ENCODE peak calls at places on chromosomes 3 and 15, in eight cellular contexts. One of them, this sample, is unnamed.

GRCh38 chr3:158991146-158991705 is 189.4 kb downstream of the MFSD1 start:
- DNase-seq in neural progenitor cell: peak
- DNase-seq in mammary epithelial cell: peak
- DNase-seq in mesothelial cell of epicardium: no peak
- DNase-seq in glutamatergic neuron: no peak
- DNase-seq in colonic mucosa: peak
- DNase-seq in BJ: no peak
- DNase-seq in uterus: no peak
- DNase-seq in this sample: peak

GRCh38 chr3:112384769-112385168 is 51.8 kb downstream of the CD200 start:
- DNase-seq in neural progenitor cell: no peak
- DNase-seq in mammary epithelial cell: no peak
- DNase-seq in mesothelial cell of epicardium: no peak
- DNase-seq in glutamatergic neuron: no peak
- DNase-seq in colonic mucosa: no peak
- DNase-seq in BJ: no peak
- DNase-seq in uterus: no peak
- DNase-seq in this sample: no peak

GRCh38 chr3:127848131-127849129 is 26.1 kb upstream of the MGLL start:
- DNase-seq in neural progenitor cell: no peak
- DNase-seq in mammary epithelial cell: no peak
- DNase-seq in mesothelial cell of epicardium: no peak
- DNase-seq in glutamatergic neuron: no peak
- DNase-seq in colonic mucosa: no peak
- DNase-seq in BJ: no peak
- DNase-seq in uterus: no peak
- DNase-seq in this sample: no peak

GRCh38 chr3:126549861-126550487 is 8.8 kb downstream of the C3orf22 start:
- DNase-seq in neural progenitor cell: no peak
- DNase-seq in mammary epithelial cell: no peak
- DNase-seq in mesothelial cell of epicardium: peak
- DNase-seq in glutamatergic neuron: peak
- DNase-seq in colonic mucosa: no peak
- DNase-seq in BJ: no peak
- DNase-seq in uterus: peak
- DNase-seq in this sample: no peak

GRCh38 chr3:123169492-123169929 is 32.2 kb upstream of the SEC22A start:
- DNase-seq in neural progenitor cell: peak
- DNase-seq in mammary epithelial cell: no peak
- DNase-seq in mesothelial cell of epicardium: no peak
- DNase-seq in glutamatergic neuron: no peak
- DNase-seq in colonic mucosa: no peak
- DNase-seq in BJ: no peak
- DNase-seq in uterus: no peak
- DNase-seq in this sample: no peak

GRCh38 chr15:25481208-25481862 is 42.5 kb upstream of the UBE3A start:
- DNase-seq in neural progenitor cell: peak
- DNase-seq in mammary epithelial cell: no peak
- DNase-seq in mesothelial cell of epicardium: no peak
- DNase-seq in glutamatergic neuron: peak
- DNase-seq in colonic mucosa: no peak
- DNase-seq in BJ: no peak
- DNase-seq in uterus: no peak
- DNase-seq in this sample: no peak

GRCh38 chr3:128483657-128484403 is 9.2 kb downstream of the GATA2 start:
- DNase-seq in neural progenitor cell: peak
- DNase-seq in mammary epithelial cell: no peak
- DNase-seq in mesothelial cell of epicardium: no peak
- DNase-seq in glutamatergic neuron: peak
- DNase-seq in colonic mucosa: no peak
- DNase-seq in BJ: no peak
- DNase-seq in uterus: peak
- DNase-seq in this sample: no peak

GRCh38 chr3:178752843-178753242 is 216.6 kb downstream of the KCNMB2 start:
- DNase-seq in neural progenitor cell: no peak
- DNase-seq in mammary epithelial cell: no peak
- DNase-seq in mesothelial cell of epicardium: no peak
- DNase-seq in glutamatergic neuron: no peak
- DNase-seq in colonic mucosa: no peak
- DNase-seq in BJ: no peak
- DNase-seq in uterus: no peak
- DNase-seq in this sample: no peak

GRCh38 chr15:87619161-87619960 is 637.2 kb downstream of the NTRK3 start:
- DNase-seq in neural progenitor cell: no peak
- DNase-seq in mammary epithelial cell: peak
- DNase-seq in mesothelial cell of epicardium: no peak
- DNase-seq in glutamatergic neuron: no peak
- DNase-seq in colonic mucosa: no peak
- DNase-seq in BJ: peak
- DNase-seq in uterus: peak
- DNase-seq in this sample: no peak

GRCh38 chr3:35602395-35602936 is 36.9 kb upstream of the ARPP21 start:
- DNase-seq in neural progenitor cell: no peak
- DNase-seq in mammary epithelial cell: no peak
- DNase-seq in mesothelial cell of epicardium: no peak
- DNase-seq in glutamatergic neuron: no peak
- DNase-seq in colonic mucosa: no peak
- DNase-seq in BJ: no peak
- DNase-seq in uterus: no peak
- DNase-seq in this sample: no peak

GRCh38 chr3:149603126-149604074 is 54.4 kb downstream of the WWTR1 start:
- DNase-seq in neural progenitor cell: no peak
- DNase-seq in mammary epithelial cell: no peak
- DNase-seq in mesothelial cell of epicardium: no peak
- DNase-seq in glutamatergic neuron: no peak
- DNase-seq in colonic mucosa: no peak
- DNase-seq in BJ: no peak
- DNase-seq in uterus: no peak
- DNase-seq in this sample: peak

GRCh38 chr3:9930804-9931418 is 2.7 kb upstream of the CRELD1 start:
- DNase-seq in neural progenitor cell: no peak
- DNase-seq in mammary epithelial cell: no peak
- DNase-seq in mesothelial cell of epicardium: no peak
- DNase-seq in glutamatergic neuron: no peak
- DNase-seq in colonic mucosa: no peak
- DNase-seq in BJ: no peak
- DNase-seq in uterus: no peak
- DNase-seq in this sample: no peak
- TF ChIP-seq CTCF in neural progenitor cell: no peak
- TF ChIP-seq CTCF in mammary epithelial cell: peak
- TF ChIP-seq CTCF in mesothelial cell of epicardium: no peak
- TF ChIP-seq CTCF in glutamatergic neuron: no peak
- TF ChIP-seq CTCF in colonic mucosa: no peak
- TF ChIP-seq CTCF in BJ: peak
- TF ChIP-seq CTCF in uterus: no peak
- TF ChIP-seq CTCF in this sample: no peak

DNA sequence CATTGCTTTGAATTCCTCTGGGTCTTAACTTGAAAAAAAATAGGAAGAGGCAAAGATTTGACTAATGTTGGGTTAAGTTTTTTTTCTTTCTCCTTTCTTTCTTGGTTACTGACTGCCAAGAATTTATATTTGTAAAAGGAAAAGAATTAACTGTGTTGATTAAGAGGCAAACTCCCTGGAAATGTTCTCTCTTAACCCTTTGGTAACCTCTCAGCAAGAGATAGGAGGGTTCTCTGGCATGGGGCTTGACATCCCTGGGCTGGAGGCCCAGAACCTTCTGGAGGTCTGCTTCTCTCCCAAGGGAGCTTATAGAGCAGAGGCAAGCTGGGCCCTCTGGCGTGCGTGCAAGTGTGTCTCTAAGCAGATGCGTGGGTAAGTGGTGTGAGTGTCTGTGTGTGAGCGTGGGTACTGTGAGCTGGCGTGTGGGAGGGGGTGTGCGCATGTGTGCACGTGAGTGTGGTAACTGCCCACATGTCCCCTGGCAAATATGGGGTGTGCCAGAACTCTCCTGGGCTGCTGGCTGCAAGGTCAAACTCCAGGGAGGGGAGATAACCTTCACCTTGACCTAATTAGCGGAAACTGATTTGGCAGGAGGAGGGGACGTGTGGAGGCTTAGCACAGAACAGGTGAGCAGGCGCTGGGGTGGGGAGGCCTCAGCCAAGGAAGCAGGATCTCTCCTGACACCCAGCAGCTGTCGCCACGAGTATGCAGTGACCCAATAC is 49.4 kb upstream of the MAGEF1 start:
- DNase-seq in neural progenitor cell: no peak
- DNase-seq in mammary epithelial cell: no peak
- DNase-seq in mesothelial cell of epicardium: no peak
- DNase-seq in glutamatergic neuron: no peak
- DNase-seq in colonic mucosa: no peak
- DNase-seq in BJ: no peak
- DNase-seq in uterus: peak
- DNase-seq in this sample: no peak
- TF ChIP-seq CTCF in neural progenitor cell: no peak
- TF ChIP-seq CTCF in mammary epithelial cell: no peak
- TF ChIP-seq CTCF in mesothelial cell of epicardium: no peak
- TF ChIP-seq CTCF in glutamatergic neuron: no peak
- TF ChIP-seq CTCF in colonic mucosa: no peak
- TF ChIP-seq CTCF in BJ: no peak
- TF ChIP-seq CTCF in uterus: no peak
- TF ChIP-seq CTCF in this sample: no peak

DNA sequence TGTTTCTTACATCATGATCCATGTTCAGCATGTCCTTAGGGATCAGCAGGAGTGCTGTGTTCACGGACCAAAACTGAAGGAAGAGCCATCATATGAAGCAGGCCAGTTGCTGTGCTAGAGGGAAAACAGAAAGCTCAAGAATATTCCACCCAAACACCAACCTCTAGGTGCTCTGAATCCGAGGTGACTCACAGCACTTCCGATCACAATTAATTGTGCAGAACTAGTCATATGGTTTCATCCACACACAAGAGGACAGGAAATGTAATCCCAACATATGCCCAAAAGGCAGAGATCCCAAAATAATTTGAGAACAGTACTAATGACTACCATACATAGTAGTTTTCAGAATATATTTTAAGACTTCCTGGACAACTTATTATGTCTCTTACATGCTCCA is 257.9 kb upstream of the KCNH8 start:
- DNase-seq in neural progenitor cell: no peak
- DNase-seq in mammary epithelial cell: no peak
- DNase-seq in mesothelial cell of epicardium: no peak
- DNase-seq in glutamatergic neuron: no peak
- DNase-seq in colonic mucosa: no peak
- DNase-seq in BJ: no peak
- DNase-seq in uterus: no peak
- DNase-seq in this sample: no peak
- TF ChIP-seq CTCF in neural progenitor cell: no peak
- TF ChIP-seq CTCF in mammary epithelial cell: no peak
- TF ChIP-seq CTCF in mesothelial cell of epicardium: no peak
- TF ChIP-seq CTCF in glutamatergic neuron: no peak
- TF ChIP-seq CTCF in colonic mucosa: no peak
- TF ChIP-seq CTCF in BJ: no peak
- TF ChIP-seq CTCF in uterus: no peak
- TF ChIP-seq CTCF in this sample: no peak

GRCh38 chr15:29677871-29678431 is 144.3 kb downstream of the TJP1 start:
- DNase-seq in neural progenitor cell: no peak
- DNase-seq in mammary epithelial cell: no peak
- DNase-seq in mesothelial cell of epicardium: peak
- DNase-seq in glutamatergic neuron: no peak
- DNase-seq in colonic mucosa: peak
- DNase-seq in BJ: no peak
- DNase-seq in uterus: no peak
- DNase-seq in this sample: no peak
- TF ChIP-seq CTCF in neural progenitor cell: no peak
- TF ChIP-seq CTCF in mammary epithelial cell: no peak
- TF ChIP-seq CTCF in mesothelial cell of epicardium: no peak
- TF ChIP-seq CTCF in glutamatergic neuron: no peak
- TF ChIP-seq CTCF in colonic mucosa: no peak
- TF ChIP-seq CTCF in BJ: no peak
- TF ChIP-seq CTCF in uterus: no peak
- TF ChIP-seq CTCF in this sample: no peak

This sample was measured in Calu3.